ENCODE peak calls at places on chromosomes 6 and 20, in ten cellular contexts. X is left cardiac atrium; Q is NCI-H510A; R is HFFc6; F is ELF-1; J is GM04504; V is activated effector memory CD4-positive, alpha-beta T cell treated with anti-CD3 and anti-CD28 coated beads, Interleukin-2, amount 50 U/mL, for 16 hours; E is cerebellar cortex; O is AML-193; I is aorta. N is an unnamed sample.

GRCh38 chr6:34148864-34149810 is 3.2 kb upstream of the GRM4 start:
- DNase-seq in X (no peak), Q (no peak), R (no peak), F (peak), J (no peak), V (peak), E (no peak), O (no peak), I (peak), N (no peak)

GRCh38 chr6:112044856-112045255 is 9.0 kb upstream of the CCN6 start:
- DNase-seq in X (no peak), Q (no peak), R (peak), F (no peak), J (peak), V (no peak), E (no peak), O (no peak), I (no peak), N (no peak)

GRCh38 chr6:166105341-166106075 is 62.1 kb downstream of the TBXT start:
- DNase-seq in X (no peak), Q (no peak), R (no peak), F (no peak), J (no peak), V (no peak), E (peak), O (no peak), I (no peak), N (no peak)

GRCh38 chr6:169487579-169488205 is 214.1 kb downstream of the WDR27 start:
- DNase-seq in X (no peak), Q (no peak), R (no peak), F (no peak), J (no peak), V (no peak), E (no peak), O (no peak), I (no peak), N (no peak)

GRCh38 chr6:166252601-166253000 is 55.6 kb downstream of the PRR18 start:
- DNase-seq in X (no peak), Q (no peak), R (no peak), F (no peak), J (no peak), V (no peak), E (no peak), O (no peak), I (no peak), N (no peak)

GRCh38 chr20:63095718-63096654 is 89.2 kb upstream of the BHLHE23 start:
- DNase-seq in X (peak), Q (no peak), R (no peak), F (no peak), J (no peak), V (peak), E (no peak), O (no peak), I (peak), N (peak)

GRCh38 chr6:170178561-170179477 is 112.1 kb downstream of the DLL1 start:
- DNase-seq in X (peak), Q (peak), R (peak), F (no peak), J (peak), V (no peak), E (no peak), O (no peak), I (no peak), N (no peak)

GRCh38 chr6:105592329-105592728 is 189.4 kb upstream of the PREP start:
- DNase-seq in X (no peak), Q (no peak), R (peak), F (no peak), J (peak), V (no peak), E (no peak), O (no peak), I (no peak), N (no peak)

GRCh38 chr20:43925215-43925614 is 10.6 kb downstream of the TOX2 start:
- DNase-seq in X (no peak), Q (no peak), R (no peak), F (no peak), J (no peak), V (peak), E (no peak), O (no peak), I (peak), N (peak)

GRCh38 chr6:106066984-106067383 is 19.2 kb upstream of the PRDM1 start:
- DNase-seq in X (no peak), Q (no peak), R (no peak), F (no peak), J (no peak), V (no peak), E (no peak), O (no peak), I (no peak), N (no peak)

GRCh38 chr6:161882196-161882595 is 608.3 kb upstream of the AGPAT4 start:
- DNase-seq in X (no peak), Q (peak), R (no peak), F (peak), J (no peak), V (no peak), E (no peak), O (no peak), I (no peak), N (no peak)

GRCh38 chr6:3517350-3517749 is 60.5 kb upstream of the SLC22A23 start:
- DNase-seq in X (no peak), Q (no peak), R (peak), F (no peak), J (peak), V (no peak), E (no peak), O (no peak), I (no peak), N (no peak)

GRCh38 chr20:53656653-53657288 is 63.1 kb upstream of the ZNF217 start:
- DNase-seq in X (no peak), Q (no peak), R (peak), F (no peak), J (peak), V (no peak), E (peak), O (peak), I (no peak), N (no peak)

GRCh38 chr6:168319279-168320051 is at the start of gene DACT2:
- DNase-seq in X (no peak), Q (no peak), R (no peak), F (no peak), J (no peak), V (no peak), E (no peak), O (no peak), I (no peak), N (no peak)

GRCh38 chr20:16158976-16159286 is 414.3 kb downstream of the KIF16B start:
- DNase-seq in X (no peak), Q (no peak), R (no peak), F (no peak), J (no peak), V (no peak), E (no peak), O (no peak), I (no peak), N (no peak)

N was measured in activated gamma-delta T cell treated with Interleukin-2 at 50 U/mL for 16 hours.